ENCODE peak calls at places on chromosomes 4 and X, in six cellular contexts. C is amniotic stem cell; R is progenitor cell of endocrine pancreas; F is activated CD4-positive, alpha-beta T cell treated with anti-CD3 and anti-CD28 coated beads for 1 hour; Z is ELR; O is lung. Q is an unnamed sample.

GRCh38 chr4:126701756-126702155 is 931.0 kb upstream of the INTU start:
- DNase-seq in C (no peak), R (no peak), Z (peak; percentile 55), O (no peak), F (no peak), Q (no peak)

GRCh38 chr4:87204559-87204958 is 15.9 kb downstream of the KLHL8 start:
- DNase-seq in C (no peak), R (no peak), O (no peak), Z (no peak), F (no peak), Q (no peak)

GRCh38 chr4:159481936-159482335 is 379.1 kb downstream of the RAPGEF2 start:
- DNase-seq in C (no peak), F (no peak), R (no peak), Z (no peak), O (no peak), Q (no peak)

GRCh38 chrX:46298821-46299220 is 246.4 kb downstream of the ZNF674 start:
- DNase-seq in Z (peak; percentile 12), R (no peak), C (no peak), F (no peak), O (no peak), Q (no peak)

GRCh38 chr4:47668810-47669408 is 169.0 kb downstream of the CORIN start:
- DNase-seq in R (no peak), Z (peak; percentile 66), C (peak; percentile 39), O (no peak), F (no peak), Q (peak; percentile 49)

GRCh38 chrX:39133971-39134370 is 332.7 kb downstream of the MID1IP1 start:
- DNase-seq in R (no peak), O (no peak), Z (no peak), F (no peak), C (no peak), Q (peak; percentile 32)

GRCh38 chr4:40995850-40996249 is 218.5 kb downstream of the APBB2 start:
- DNase-seq in C (no peak), R (no peak), O (no peak), Z (no peak), F (no peak), Q (no peak)

GRCh38 chr4:98574816-98575215 is 83.6 kb downstream of the TSPAN5 start:
- DNase-seq in R (no peak), Z (no peak), C (no peak), O (no peak), F (no peak), Q (no peak)

GRCh38 chr4:183249854-183250253 is 70.2 kb downstream of the CLDN22 start:
- DNase-seq in F (no peak), Z (peak; percentile 47), R (no peak), C (no peak), O (no peak), Q (no peak)

GRCh38 chr4:8555716-8556115 is 24.5 kb upstream of the GPR78 start:
- DNase-seq in R (no peak), C (no peak), F (no peak), Z (no peak), O (no peak), Q (no peak)